ENCODE peak calls at places on chromosomes 13 and 19, in seven cellular contexts. N is SK-N-SH, J is H1, S is HepG2, Y is K562, D is GM12878, L is GM12892. M is an unnamed sample.

GRCh38 chr13:105144936-105145335 is 1390.5 kb downstream of the EFNB2 start:
- DNase-seq in J (no peak), L (no peak), N (no peak), D (no peak), S (no peak), Y (no peak), M (no peak)

GRCh38 chr13:31000889-31001288 is 68.4 kb downstream of the TEX26 start:
- DNase-seq in L (no peak), N (no peak), J (no peak), S (no peak), D (no peak), Y (no peak), M (no peak)

GRCh38 chr19:6161271-6161850 is 25.9 kb downstream of the ACSBG2 start:
- DNase-seq in N (peak), S (peak), L (peak), D (peak), J (no peak), Y (peak), M (peak)

GRCh38 chr19:5225486-5226345 is 114.9 kb downstream of the PTPRS start:
- DNase-seq in D (no peak), S (peak), J (peak), Y (peak), N (peak), L (no peak), M (no peak)

GRCh38 chr19:47704024-47704423 is 9.2 kb upstream of the EHD2 start:
- DNase-seq in Y (no peak), N (no peak), L (no peak), S (no peak), J (no peak), D (no peak), M (no peak)

GRCh38 chr13:23986619-23987018 is 89.3 kb upstream of the C1QTNF9B start:
- DNase-seq in N (no peak), S (no peak), Y (no peak), J (no peak), L (no peak), D (no peak), M (no peak)

GRCh38 chr19:5575553-5575952 is 7.8 kb upstream of the TINCR start:
- DNase-seq in L (no peak), Y (no peak), D (no peak), S (no peak), J (no peak), N (no peak), M (no peak)

GRCh38 chr13:99985886-99986527 is 4.4 kb downstream of the ZIC2 start:
- DNase-seq in J (peak), L (no peak), S (no peak), N (peak), D (no peak), Y (no peak), M (no peak)

GRCh38 chr13:100068532-100068931 is 20.4 kb upstream of the PCCA start:
- DNase-seq in D (no peak), Y (no peak), L (no peak), J (no peak), S (no peak), N (no peak), M (no peak)

GRCh38 chr19:38073806-38074685 is 150.0 kb downstream of the DPF1 start:
- DNase-seq in N (peak), J (peak), D (no peak), S (peak), Y (no peak), L (no peak), M (no peak)

GRCh38 chr19:10113592-10113963 is 2.1 kb downstream of the P2RY11 start:
- DNase-seq in Y (no peak), D (no peak), J (peak), N (peak), L (no peak), S (no peak), M (no peak)

GRCh38 chr13:91397595-91397994 is 826 bp upstream of the GPC5 start:
- DNase-seq in N (no peak), Y (no peak), S (no peak), L (no peak), J (no peak), D (no peak), M (no peak)

GRCh38 chr13:109782823-109783411 is 3.5 kb downstream of the IRS2 start:
- DNase-seq in J (no peak), S (no peak), N (peak), L (no peak), D (no peak), Y (no peak), M (no peak)

GRCh38 chr19:35890113-35890650 is 10.2 kb downstream of the NFKBID start:
- DNase-seq in L (no peak), D (no peak), N (no peak), S (no peak), Y (no peak), J (no peak), M (no peak)

GRCh38 chr13:53336441-53337160 is 308.0 kb downstream of the OLFM4 start:
- DNase-seq in L (no peak), Y (no peak), J (no peak), N (no peak), D (no peak), S (no peak), M (no peak)

GRCh38 chr19:11224429-11224828 is 15.0 kb upstream of the ANGPTL8 start:
- DNase-seq in D (no peak), S (no peak), Y (no peak), N (no peak), J (no peak), L (no peak), M (no peak)

GRCh38 chr13:41224113-41225110 is 30.0 kb upstream of the KBTBD7 start:
- DNase-seq in Y (no peak), N (no peak), L (no peak), S (no peak), D (no peak), J (no peak), M (no peak)

GRCh38 chr13:74040200-74040599 is 94.0 kb downstream of the KLF12 start:
- DNase-seq in L (peak), Y (peak), S (peak), J (peak), N (peak), D (no peak), M (peak)

GRCh38 chr13:51833980-51834379 is 11.0 kb downstream of the TMEM272 start:
- DNase-seq in S (no peak), D (no peak), N (no peak), Y (no peak), L (no peak), J (no peak), M (no peak)

GRCh38 chr13:110475550-110476219 is 85.8 kb downstream of the RAB20 start:
- DNase-seq in Y (no peak), D (no peak), J (no peak), N (no peak), L (no peak), S (no peak), M (no peak)

GRCh38 chr13:46354143-46355087 is 32.6 kb downstream of the RUBCNL start:
- DNase-seq in Y (no peak), J (no peak), L (no peak), S (peak), D (peak), N (no peak), M (no peak)

GRCh38 chr13:37656247-37656940 is 57.8 kb upstream of the POSTN start:
- DNase-seq in J (no peak), N (no peak), D (no peak), S (no peak), L (no peak), Y (no peak), M (no peak)

GRCh38 chr19:12825259-12826131 is 8.9 kb downstream of the RTBDN start:
- DNase-seq in L (no peak), N (peak), D (no peak), J (peak), S (no peak), Y (peak), M (no peak)

GRCh38 chr13:35471466-35472307 is 4.8 kb downstream of the MAB21L1 start:
- DNase-seq in L (no peak), S (no peak), N (no peak), J (no peak), D (no peak), Y (no peak), M (no peak)

GRCh38 chr19:8308891-8309291 is 733 bp upstream of the CD320 start:
- DNase-seq in Y (no peak), L (no peak), D (no peak), J (no peak), N (no peak), S (no peak), M (no peak)

GRCh38 chr13:106038752-106039151 is 496.7 kb downstream of the EFNB2 start:
- DNase-seq in N (no peak), S (no peak), L (no peak), J (no peak), Y (no peak), D (no peak), M (no peak)

GRCh38 chr13:80577951-80578670 is 237.2 kb upstream of the SPRY2 start:
- DNase-seq in N (no peak), L (no peak), Y (no peak), D (no peak), J (no peak), S (no peak), M (no peak)

GRCh38 chr13:91725646-91726045 is 327.2 kb downstream of the GPC5 start:
- DNase-seq in Y (no peak), L (no peak), N (no peak), J (no peak), S (no peak), D (no peak), M (no peak)

GRCh38 chr13:75656590-75656989 is 20.5 kb downstream of the LMO7 start:
- DNase-seq in D (no peak), Y (no peak), L (no peak), N (no peak), S (no peak), J (no peak), M (no peak)

GRCh38 chr13:46385946-46386345 is 1.1 kb downstream of the RUBCNL start:
- DNase-seq in Y (no peak), S (no peak), J (no peak), D (no peak), L (no peak), N (no peak), M (no peak)

GRCh38 chr19:4139614-4140236 is 13.7 kb upstream of the CREB3L3 start:
- DNase-seq in J (peak), S (peak), D (peak), L (peak), Y (peak), N (peak), M (peak)

GRCh38 chr13:31267126-31267784 is 67.5 kb downstream of the B3GLCT start:
- DNase-seq in L (no peak), Y (no peak), N (no peak), S (no peak), J (no peak), D (no peak), M (no peak)

GRCh38 chr19:33476151-33476707 is 45.4 kb downstream of the PEPD start:
- DNase-seq in S (no peak), D (no peak), N (no peak), L (no peak), Y (no peak), J (no peak), M (no peak)

GRCh38 chr13:59279024-59279423 is 884.7 kb downstream of the DIAPH3 start:
- DNase-seq in L (no peak), S (no peak), N (peak), J (no peak), D (no peak), Y (no peak), M (no peak)

GRCh38 chr13:43074824-43075510 is 51.6 kb downstream of the DNAJC15 start:
- DNase-seq in D (no peak), S (no peak), Y (no peak), N (no peak), J (no peak), L (no peak), M (no peak)

GRCh38 chr13:43071824-43072223 is 48.4 kb downstream of the DNAJC15 start:
- DNase-seq in D (no peak), N (no peak), Y (no peak), S (no peak), L (no peak), J (no peak), M (no peak)

GRCh38 chr13:43077446-43077845 is 54.1 kb downstream of the DNAJC15 start:
- DNase-seq in S (no peak), D (no peak), N (no peak), J (no peak), Y (no peak), L (no peak), M (no peak)

GRCh38 chr13:43077906-43078305 is 54.5 kb downstream of the DNAJC15 start:
- DNase-seq in D (no peak), L (no peak), N (no peak), J (no peak), Y (no peak), S (no peak), M (no peak)

DNA sequence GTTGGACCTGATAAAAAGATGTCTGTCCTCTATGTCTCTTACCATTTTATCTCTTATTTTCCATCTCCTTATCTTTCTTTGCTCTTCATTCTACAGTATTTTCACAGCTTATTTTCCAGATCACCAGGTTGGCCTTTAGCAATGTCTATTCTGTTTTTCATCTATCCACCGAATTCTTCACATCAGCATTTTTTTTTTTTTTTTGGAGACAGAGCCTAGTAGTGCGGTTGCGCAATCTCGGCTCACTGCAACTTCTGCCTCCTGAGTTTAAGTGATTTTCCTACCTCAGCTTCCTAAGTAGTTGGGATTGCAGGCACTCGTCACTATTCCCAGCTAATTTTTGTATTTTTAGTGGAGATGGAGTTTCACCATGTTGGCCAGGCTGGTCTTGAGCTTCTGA is 49.0 kb downstream of the DNAJC15 start:
- DNase-seq in Y (no peak), L (no peak), N (no peak), J (no peak), D (no peak), S (no peak), M (no peak)
- TF ChIP-seq TAF1 in Y (no peak), L (no peak), N (no peak), J (no peak), D (no peak), S (no peak), M (no peak)

GRCh38 chr13:103694033-103694432 is 627.8 kb upstream of the SLC10A2 start:
- DNase-seq in N (no peak), J (no peak), D (no peak), S (no peak), Y (no peak), L (no peak), M (no peak)
- TF ChIP-seq TAF1 in N (no peak), J (no peak), D (no peak), S (no peak), Y (no peak), L (no peak), M (no peak)

GRCh38 chr19:16035601-16036297 is 40.5 kb upstream of the TPM4 start:
- DNase-seq in N (peak), S (no peak), J (no peak), Y (no peak), L (peak), D (no peak), M (no peak)
- TF ChIP-seq TAF1 in N (no peak), S (no peak), J (no peak), Y (no peak), L (no peak), D (no peak), M (no peak)

DNA sequence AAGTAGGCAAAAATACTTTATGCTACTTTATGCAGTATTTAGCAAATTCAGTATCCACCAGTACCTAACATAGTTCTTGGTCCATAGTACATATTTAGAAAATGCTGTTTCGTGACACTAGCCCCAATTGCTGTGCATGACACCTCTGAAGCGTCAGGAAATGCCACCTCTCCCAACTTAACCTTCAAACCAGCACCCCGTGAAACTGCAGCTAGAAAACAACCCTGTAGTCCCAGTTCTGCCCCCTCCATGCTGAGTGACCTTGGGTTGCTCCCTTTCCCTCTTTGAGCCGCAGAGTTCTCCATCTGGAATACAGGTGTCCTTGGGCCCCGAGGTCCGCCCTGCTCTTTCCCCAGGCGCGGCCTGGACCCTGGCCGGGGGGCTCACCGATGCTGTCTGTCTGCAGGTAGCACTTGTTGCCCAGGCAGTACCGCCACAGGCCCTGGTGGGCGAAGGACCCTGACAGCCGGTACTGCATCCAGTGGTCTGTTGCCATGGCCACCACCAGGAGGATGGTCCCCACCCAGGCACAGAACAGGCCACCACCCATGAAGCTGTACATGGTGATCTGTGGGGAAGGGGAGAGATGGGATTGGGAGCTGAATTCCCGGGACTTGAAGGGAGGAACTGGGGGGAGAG is 773 bp downstream of the LIM2 start:
- DNase-seq in S (no peak), Y (no peak), D (no peak), J (no peak), L (no peak), N (no peak), M (no peak)
- TF ChIP-seq TAF1 in S (no peak), Y (no peak), D (no peak), J (no peak), L (no peak), N (no peak), M (no peak)

GRCh38 chr19:54448037-54448773 is 794 bp upstream of the LENG8 start:
- DNase-seq in J (peak), D (no peak), S (peak), N (peak), Y (peak), L (no peak), M (no peak)
- TF ChIP-seq TAF1 in J (peak), D (peak), S (no peak), N (no peak), Y (peak), L (peak), M (no peak)

M was measured in GM12891.